ENCODE peak calls at places on chromosomes 13 and 19, in nine cellular contexts. One of them, this sample, is unnamed.

GRCh38 chr13:113654591-113655357 is 3.2 kb downstream of the ATP4B start:
- DNase-seq in activated gamma-delta T cell treated with anti-CD3 and anti-CD28 coated beads, Interleukin-2, amount 50 U/mL, for 16 hours: no peak
- DNase-seq in NCI-H2227 treated with DMSO at 0.1 percent for 48 hours: no peak
- DNase-seq in NCI-H82: no peak
- DNase-seq in SK-N-SH: no peak
- DNase-seq in HEK293T: no peak
- DNase-seq in amniotic stem cell: no peak
- DNase-seq in astrocyte of the spinal cord: no peak
- DNase-seq in activated CD8-positive, alpha-beta memory T cell treated with anti-CD3 and anti-CD28 coated beads for 1 hour: no peak
- DNase-seq in this sample: peak; percentile 65

GRCh38 chr13:51364404-51365008 is 25.0 kb downstream of the SERPINE3 start:
- DNase-seq in NCI-H2227 treated with DMSO at 0.1 percent for 48 hours: no peak
- DNase-seq in activated gamma-delta T cell treated with anti-CD3 and anti-CD28 coated beads, Interleukin-2, amount 50 U/mL, for 16 hours: no peak
- DNase-seq in SK-N-SH: no peak
- DNase-seq in HEK293T: no peak
- DNase-seq in astrocyte of the spinal cord: peak; percentile 83
- DNase-seq in activated CD8-positive, alpha-beta memory T cell treated with anti-CD3 and anti-CD28 coated beads for 1 hour: no peak
- DNase-seq in NCI-H82: no peak
- DNase-seq in amniotic stem cell: no peak
- DNase-seq in this sample: no peak

GRCh38 chr13:113415032-113415431 is 38.3 kb downstream of the ADPRHL1 start:
- DNase-seq in SK-N-SH: no peak
- DNase-seq in NCI-H82: no peak
- DNase-seq in astrocyte of the spinal cord: no peak
- DNase-seq in HEK293T: no peak
- DNase-seq in activated CD8-positive, alpha-beta memory T cell treated with anti-CD3 and anti-CD28 coated beads for 1 hour: no peak
- DNase-seq in NCI-H2227 treated with DMSO at 0.1 percent for 48 hours: no peak
- DNase-seq in amniotic stem cell: no peak
- DNase-seq in activated gamma-delta T cell treated with anti-CD3 and anti-CD28 coated beads, Interleukin-2, amount 50 U/mL, for 16 hours: no peak
- DNase-seq in this sample: peak; percentile 71

GRCh38 chr13:114202581-114202980 is 23.5 kb downstream of the CFAP97D2 start:
- DNase-seq in SK-N-SH: no peak
- DNase-seq in amniotic stem cell: no peak
- DNase-seq in HEK293T: no peak
- DNase-seq in astrocyte of the spinal cord: no peak
- DNase-seq in activated gamma-delta T cell treated with anti-CD3 and anti-CD28 coated beads, Interleukin-2, amount 50 U/mL, for 16 hours: no peak
- DNase-seq in NCI-H2227 treated with DMSO at 0.1 percent for 48 hours: no peak
- DNase-seq in activated CD8-positive, alpha-beta memory T cell treated with anti-CD3 and anti-CD28 coated beads for 1 hour: no peak
- DNase-seq in NCI-H82: no peak
- DNase-seq in this sample: no peak

GRCh38 chr19:14544977-14545715 is 15.8 kb downstream of the TECR start:
- DNase-seq in NCI-H82: no peak
- DNase-seq in HEK293T: no peak
- DNase-seq in SK-N-SH: no peak
- DNase-seq in amniotic stem cell: no peak
- DNase-seq in activated gamma-delta T cell treated with anti-CD3 and anti-CD28 coated beads, Interleukin-2, amount 50 U/mL, for 16 hours: no peak
- DNase-seq in activated CD8-positive, alpha-beta memory T cell treated with anti-CD3 and anti-CD28 coated beads for 1 hour: no peak
- DNase-seq in astrocyte of the spinal cord: no peak
- DNase-seq in NCI-H2227 treated with DMSO at 0.1 percent for 48 hours: peak; percentile 38
- DNase-seq in this sample: peak; percentile 85

GRCh38 chr13:109646423-109646822 is 140.0 kb downstream of the IRS2 start:
- DNase-seq in activated CD8-positive, alpha-beta memory T cell treated with anti-CD3 and anti-CD28 coated beads for 1 hour: no peak
- DNase-seq in astrocyte of the spinal cord: no peak
- DNase-seq in HEK293T: no peak
- DNase-seq in NCI-H2227 treated with DMSO at 0.1 percent for 48 hours: no peak
- DNase-seq in SK-N-SH: no peak
- DNase-seq in activated gamma-delta T cell treated with anti-CD3 and anti-CD28 coated beads, Interleukin-2, amount 50 U/mL, for 16 hours: no peak
- DNase-seq in amniotic stem cell: no peak
- DNase-seq in NCI-H82: no peak
- DNase-seq in this sample: no peak

GRCh38 chr13:44128522-44128921 is 245.1 kb upstream of the SERP2 start:
- DNase-seq in SK-N-SH: no peak
- DNase-seq in astrocyte of the spinal cord: no peak
- DNase-seq in amniotic stem cell: no peak
- DNase-seq in activated CD8-positive, alpha-beta memory T cell treated with anti-CD3 and anti-CD28 coated beads for 1 hour: no peak
- DNase-seq in HEK293T: no peak
- DNase-seq in activated gamma-delta T cell treated with anti-CD3 and anti-CD28 coated beads, Interleukin-2, amount 50 U/mL, for 16 hours: no peak
- DNase-seq in NCI-H2227 treated with DMSO at 0.1 percent for 48 hours: no peak
- DNase-seq in NCI-H82: no peak
- DNase-seq in this sample: no peak

GRCh38 chr13:75353786-75354193 is 128.2 kb downstream of the TBC1D4 start:
- DNase-seq in NCI-H82: no peak
- DNase-seq in SK-N-SH: no peak
- DNase-seq in amniotic stem cell: no peak
- DNase-seq in activated CD8-positive, alpha-beta memory T cell treated with anti-CD3 and anti-CD28 coated beads for 1 hour: no peak
- DNase-seq in NCI-H2227 treated with DMSO at 0.1 percent for 48 hours: no peak
- DNase-seq in activated gamma-delta T cell treated with anti-CD3 and anti-CD28 coated beads, Interleukin-2, amount 50 U/mL, for 16 hours: no peak
- DNase-seq in astrocyte of the spinal cord: peak; percentile 51
- DNase-seq in HEK293T: no peak
- DNase-seq in this sample: no peak

GRCh38 chr19:3403489-3404323 is 37.3 kb downstream of the NFIC start:
- DNase-seq in activated CD8-positive, alpha-beta memory T cell treated with anti-CD3 and anti-CD28 coated beads for 1 hour: no peak
- DNase-seq in activated gamma-delta T cell treated with anti-CD3 and anti-CD28 coated beads, Interleukin-2, amount 50 U/mL, for 16 hours: no peak
- DNase-seq in astrocyte of the spinal cord: peak; percentile 97
- DNase-seq in amniotic stem cell: peak; percentile 51
- DNase-seq in SK-N-SH: peak; percentile 93
- DNase-seq in HEK293T: no peak
- DNase-seq in NCI-H2227 treated with DMSO at 0.1 percent for 48 hours: no peak
- DNase-seq in NCI-H82: no peak
- DNase-seq in this sample: peak; percentile 97

GRCh38 chr13:40245567-40245966 is 420.9 kb downstream of the FOXO1 start:
- DNase-seq in amniotic stem cell: no peak
- DNase-seq in SK-N-SH: no peak
- DNase-seq in NCI-H2227 treated with DMSO at 0.1 percent for 48 hours: no peak
- DNase-seq in HEK293T: no peak
- DNase-seq in NCI-H82: no peak
- DNase-seq in astrocyte of the spinal cord: no peak
- DNase-seq in activated gamma-delta T cell treated with anti-CD3 and anti-CD28 coated beads, Interleukin-2, amount 50 U/mL, for 16 hours: no peak
- DNase-seq in activated CD8-positive, alpha-beta memory T cell treated with anti-CD3 and anti-CD28 coated beads for 1 hour: no peak
- DNase-seq in this sample: no peak

GRCh38 chr13:79519252-79519651 is 38.3 kb downstream of the NDFIP2 start:
- DNase-seq in HEK293T: no peak
- DNase-seq in NCI-H82: no peak
- DNase-seq in activated gamma-delta T cell treated with anti-CD3 and anti-CD28 coated beads, Interleukin-2, amount 50 U/mL, for 16 hours: no peak
- DNase-seq in SK-N-SH: no peak
- DNase-seq in activated CD8-positive, alpha-beta memory T cell treated with anti-CD3 and anti-CD28 coated beads for 1 hour: no peak
- DNase-seq in NCI-H2227 treated with DMSO at 0.1 percent for 48 hours: no peak
- DNase-seq in amniotic stem cell: no peak
- DNase-seq in astrocyte of the spinal cord: peak; percentile 24
- DNase-seq in this sample: no peak

GRCh38 chr13:25046985-25047660 is 48.8 kb upstream of the PABPC3 start:
- DNase-seq in amniotic stem cell: peak; percentile 6
- DNase-seq in SK-N-SH: peak; percentile 57
- DNase-seq in NCI-H2227 treated with DMSO at 0.1 percent for 48 hours: peak; percentile 66
- DNase-seq in astrocyte of the spinal cord: peak; percentile 34
- DNase-seq in activated gamma-delta T cell treated with anti-CD3 and anti-CD28 coated beads, Interleukin-2, amount 50 U/mL, for 16 hours: no peak
- DNase-seq in activated CD8-positive, alpha-beta memory T cell treated with anti-CD3 and anti-CD28 coated beads for 1 hour: no peak
- DNase-seq in NCI-H82: peak; percentile 84
- DNase-seq in HEK293T: peak; percentile 46
- DNase-seq in this sample: peak; percentile 46

GRCh38 chr13:41311607-41312500 is 787 bp downstream of the NAA16 start:
- DNase-seq in NCI-H82: peak; percentile 65
- DNase-seq in activated gamma-delta T cell treated with anti-CD3 and anti-CD28 coated beads, Interleukin-2, amount 50 U/mL, for 16 hours: peak; percentile 37
- DNase-seq in NCI-H2227 treated with DMSO at 0.1 percent for 48 hours: peak; percentile 18
- DNase-seq in activated CD8-positive, alpha-beta memory T cell treated with anti-CD3 and anti-CD28 coated beads for 1 hour: peak; percentile 39
- DNase-seq in SK-N-SH: peak; percentile 62
- DNase-seq in HEK293T: peak; percentile 41
- DNase-seq in amniotic stem cell: peak; percentile 6
- DNase-seq in astrocyte of the spinal cord: peak; percentile 37
- DNase-seq in this sample: peak; percentile 84

GRCh38 chr19:2117215-2117960 is 20.7 kb downstream of the IZUMO4 start:
- DNase-seq in NCI-H2227 treated with DMSO at 0.1 percent for 48 hours: no peak
- DNase-seq in SK-N-SH: no peak
- DNase-seq in HEK293T: no peak
- DNase-seq in amniotic stem cell: no peak
- DNase-seq in astrocyte of the spinal cord: no peak
- DNase-seq in activated gamma-delta T cell treated with anti-CD3 and anti-CD28 coated beads, Interleukin-2, amount 50 U/mL, for 16 hours: no peak
- DNase-seq in NCI-H82: no peak
- DNase-seq in activated CD8-positive, alpha-beta memory T cell treated with anti-CD3 and anti-CD28 coated beads for 1 hour: no peak
- DNase-seq in this sample: no peak

GRCh38 chr13:71789952-71790351 is 77.1 kb downstream of the DACH1 start:
- DNase-seq in NCI-H2227 treated with DMSO at 0.1 percent for 48 hours: no peak
- DNase-seq in activated CD8-positive, alpha-beta memory T cell treated with anti-CD3 and anti-CD28 coated beads for 1 hour: no peak
- DNase-seq in NCI-H82: no peak
- DNase-seq in SK-N-SH: no peak
- DNase-seq in activated gamma-delta T cell treated with anti-CD3 and anti-CD28 coated beads, Interleukin-2, amount 50 U/mL, for 16 hours: no peak
- DNase-seq in astrocyte of the spinal cord: peak; percentile 9
- DNase-seq in HEK293T: no peak
- DNase-seq in amniotic stem cell: no peak
- DNase-seq in this sample: no peak

GRCh38 chr13:59409651-59410200 is 754.0 kb downstream of the DIAPH3 start:
- DNase-seq in amniotic stem cell: no peak
- DNase-seq in NCI-H2227 treated with DMSO at 0.1 percent for 48 hours: no peak
- DNase-seq in astrocyte of the spinal cord: no peak
- DNase-seq in activated gamma-delta T cell treated with anti-CD3 and anti-CD28 coated beads, Interleukin-2, amount 50 U/mL, for 16 hours: no peak
- DNase-seq in activated CD8-positive, alpha-beta memory T cell treated with anti-CD3 and anti-CD28 coated beads for 1 hour: no peak
- DNase-seq in NCI-H82: peak; percentile 88
- DNase-seq in SK-N-SH: no peak
- DNase-seq in HEK293T: no peak
- DNase-seq in this sample: no peak

GRCh38 chr19:2578391-2578826 is 102.5 kb downstream of the GADD45B start:
- DNase-seq in amniotic stem cell: peak; percentile 9
- DNase-seq in SK-N-SH: no peak
- DNase-seq in HEK293T: no peak
- DNase-seq in activated CD8-positive, alpha-beta memory T cell treated with anti-CD3 and anti-CD28 coated beads for 1 hour: no peak
- DNase-seq in activated gamma-delta T cell treated with anti-CD3 and anti-CD28 coated beads, Interleukin-2, amount 50 U/mL, for 16 hours: no peak
- DNase-seq in NCI-H2227 treated with DMSO at 0.1 percent for 48 hours: no peak
- DNase-seq in astrocyte of the spinal cord: peak; percentile 80
- DNase-seq in NCI-H82: no peak
- DNase-seq in this sample: peak; percentile 79

GRCh38 chr13:100069278-100069677 is 19.6 kb upstream of the PCCA start:
- DNase-seq in activated gamma-delta T cell treated with anti-CD3 and anti-CD28 coated beads, Interleukin-2, amount 50 U/mL, for 16 hours: no peak
- DNase-seq in NCI-H2227 treated with DMSO at 0.1 percent for 48 hours: no peak
- DNase-seq in HEK293T: no peak
- DNase-seq in astrocyte of the spinal cord: no peak
- DNase-seq in amniotic stem cell: no peak
- DNase-seq in activated CD8-positive, alpha-beta memory T cell treated with anti-CD3 and anti-CD28 coated beads for 1 hour: no peak
- DNase-seq in NCI-H82: no peak
- DNase-seq in SK-N-SH: no peak
- DNase-seq in this sample: no peak

GRCh38 chr19:10593820-10594637 is 6.9 kb upstream of the AP1M2 start:
- DNase-seq in NCI-H82: no peak
- DNase-seq in activated gamma-delta T cell treated with anti-CD3 and anti-CD28 coated beads, Interleukin-2, amount 50 U/mL, for 16 hours: no peak
- DNase-seq in activated CD8-positive, alpha-beta memory T cell treated with anti-CD3 and anti-CD28 coated beads for 1 hour: no peak
- DNase-seq in astrocyte of the spinal cord: no peak
- DNase-seq in SK-N-SH: no peak
- DNase-seq in NCI-H2227 treated with DMSO at 0.1 percent for 48 hours: no peak
- DNase-seq in HEK293T: no peak
- DNase-seq in amniotic stem cell: no peak
- DNase-seq in this sample: peak; percentile 82

GRCh38 chr13:27347373-27347772 is 76.7 kb downstream of the RASL11A start:
- DNase-seq in NCI-H82: no peak
- DNase-seq in NCI-H2227 treated with DMSO at 0.1 percent for 48 hours: no peak
- DNase-seq in astrocyte of the spinal cord: no peak
- DNase-seq in amniotic stem cell: no peak
- DNase-seq in activated gamma-delta T cell treated with anti-CD3 and anti-CD28 coated beads, Interleukin-2, amount 50 U/mL, for 16 hours: no peak
- DNase-seq in activated CD8-positive, alpha-beta memory T cell treated with anti-CD3 and anti-CD28 coated beads for 1 hour: no peak
- DNase-seq in SK-N-SH: no peak
- DNase-seq in HEK293T: no peak
- DNase-seq in this sample: no peak

GRCh38 chr19:56751078-56751489 is 79.5 kb upstream of the ZNF835 start:
- DNase-seq in NCI-H2227 treated with DMSO at 0.1 percent for 48 hours: peak; percentile 99
- DNase-seq in activated CD8-positive, alpha-beta memory T cell treated with anti-CD3 and anti-CD28 coated beads for 1 hour: no peak
- DNase-seq in SK-N-SH: peak; percentile 27
- DNase-seq in activated gamma-delta T cell treated with anti-CD3 and anti-CD28 coated beads, Interleukin-2, amount 50 U/mL, for 16 hours: no peak
- DNase-seq in amniotic stem cell: no peak
- DNase-seq in NCI-H82: no peak
- DNase-seq in HEK293T: no peak
- DNase-seq in astrocyte of the spinal cord: no peak
- DNase-seq in this sample: no peak

GRCh38 chr13:33009019-33009418 is 7.2 kb upstream of the KL start:
- DNase-seq in amniotic stem cell: no peak
- DNase-seq in activated gamma-delta T cell treated with anti-CD3 and anti-CD28 coated beads, Interleukin-2, amount 50 U/mL, for 16 hours: no peak
- DNase-seq in NCI-H2227 treated with DMSO at 0.1 percent for 48 hours: no peak
- DNase-seq in activated CD8-positive, alpha-beta memory T cell treated with anti-CD3 and anti-CD28 coated beads for 1 hour: no peak
- DNase-seq in HEK293T: no peak
- DNase-seq in SK-N-SH: no peak
- DNase-seq in astrocyte of the spinal cord: no peak
- DNase-seq in NCI-H82: no peak
- DNase-seq in this sample: no peak

GRCh38 chr19:29665826-29666633 is 769 bp downstream of the PLEKHF1 start:
- DNase-seq in NCI-H82: no peak
- DNase-seq in activated CD8-positive, alpha-beta memory T cell treated with anti-CD3 and anti-CD28 coated beads for 1 hour: no peak
- DNase-seq in amniotic stem cell: no peak
- DNase-seq in NCI-H2227 treated with DMSO at 0.1 percent for 48 hours: no peak
- DNase-seq in HEK293T: no peak
- DNase-seq in activated gamma-delta T cell treated with anti-CD3 and anti-CD28 coated beads, Interleukin-2, amount 50 U/mL, for 16 hours: no peak
- DNase-seq in astrocyte of the spinal cord: no peak
- DNase-seq in SK-N-SH: peak; percentile 70
- DNase-seq in this sample: peak; percentile 84

GRCh38 chr19:50152578-50152977 is 10.5 kb downstream of the IZUMO2 start:
- DNase-seq in NCI-H2227 treated with DMSO at 0.1 percent for 48 hours: no peak
- DNase-seq in HEK293T: no peak
- DNase-seq in NCI-H82: no peak
- DNase-seq in activated CD8-positive, alpha-beta memory T cell treated with anti-CD3 and anti-CD28 coated beads for 1 hour: no peak
- DNase-seq in amniotic stem cell: no peak
- DNase-seq in activated gamma-delta T cell treated with anti-CD3 and anti-CD28 coated beads, Interleukin-2, amount 50 U/mL, for 16 hours: no peak
- DNase-seq in SK-N-SH: no peak
- DNase-seq in astrocyte of the spinal cord: no peak
- DNase-seq in this sample: no peak

GRCh38 chr19:16608290-16608704 is 19.7 kb downstream of the MED26 start:
- DNase-seq in activated gamma-delta T cell treated with anti-CD3 and anti-CD28 coated beads, Interleukin-2, amount 50 U/mL, for 16 hours: no peak
- DNase-seq in SK-N-SH: no peak
- DNase-seq in activated CD8-positive, alpha-beta memory T cell treated with anti-CD3 and anti-CD28 coated beads for 1 hour: no peak
- DNase-seq in amniotic stem cell: no peak
- DNase-seq in astrocyte of the spinal cord: peak; percentile 80
- DNase-seq in NCI-H2227 treated with DMSO at 0.1 percent for 48 hours: no peak
- DNase-seq in HEK293T: no peak
- DNase-seq in NCI-H82: no peak
- DNase-seq in this sample: no peak

GRCh38 chr19:13060233-13060963 is 42.3 kb downstream of the LYL1 start:
- DNase-seq in NCI-H2227 treated with DMSO at 0.1 percent for 48 hours: no peak
- DNase-seq in astrocyte of the spinal cord: no peak
- DNase-seq in HEK293T: no peak
- DNase-seq in SK-N-SH: peak; percentile 75
- DNase-seq in NCI-H82: no peak
- DNase-seq in activated gamma-delta T cell treated with anti-CD3 and anti-CD28 coated beads, Interleukin-2, amount 50 U/mL, for 16 hours: no peak
- DNase-seq in amniotic stem cell: no peak
- DNase-seq in activated CD8-positive, alpha-beta memory T cell treated with anti-CD3 and anti-CD28 coated beads for 1 hour: no peak
- DNase-seq in this sample: no peak

GRCh38 chr13:79290595-79291244 is 115.3 kb downstream of the RBM26 start:
- DNase-seq in HEK293T: no peak
- DNase-seq in NCI-H2227 treated with DMSO at 0.1 percent for 48 hours: no peak
- DNase-seq in astrocyte of the spinal cord: no peak
- DNase-seq in NCI-H82: peak; percentile 99
- DNase-seq in activated CD8-positive, alpha-beta memory T cell treated with anti-CD3 and anti-CD28 coated beads for 1 hour: no peak
- DNase-seq in amniotic stem cell: no peak
- DNase-seq in activated gamma-delta T cell treated with anti-CD3 and anti-CD28 coated beads, Interleukin-2, amount 50 U/mL, for 16 hours: no peak
- DNase-seq in SK-N-SH: no peak
- DNase-seq in this sample: no peak

GRCh38 chr19:13071444-13072205 is 31.0 kb downstream of the LYL1 start:
- DNase-seq in astrocyte of the spinal cord: no peak
- DNase-seq in NCI-H2227 treated with DMSO at 0.1 percent for 48 hours: no peak
- DNase-seq in activated CD8-positive, alpha-beta memory T cell treated with anti-CD3 and anti-CD28 coated beads for 1 hour: no peak
- DNase-seq in activated gamma-delta T cell treated with anti-CD3 and anti-CD28 coated beads, Interleukin-2, amount 50 U/mL, for 16 hours: no peak
- DNase-seq in amniotic stem cell: no peak
- DNase-seq in NCI-H82: no peak
- DNase-seq in SK-N-SH: no peak
- DNase-seq in HEK293T: no peak
- DNase-seq in this sample: no peak

GRCh38 chr19:33444993-33445751 is 71.7 kb downstream of the CEBPG start:
- DNase-seq in activated gamma-delta T cell treated with anti-CD3 and anti-CD28 coated beads, Interleukin-2, amount 50 U/mL, for 16 hours: no peak
- DNase-seq in SK-N-SH: no peak
- DNase-seq in NCI-H82: no peak
- DNase-seq in amniotic stem cell: no peak
- DNase-seq in astrocyte of the spinal cord: no peak
- DNase-seq in HEK293T: no peak
- DNase-seq in activated CD8-positive, alpha-beta memory T cell treated with anti-CD3 and anti-CD28 coated beads for 1 hour: no peak
- DNase-seq in NCI-H2227 treated with DMSO at 0.1 percent for 48 hours: no peak
- DNase-seq in this sample: peak; percentile 9

GRCh38 chr19:41430907-41431306 is 3.7 kb upstream of the B3GNT8 start:
- DNase-seq in astrocyte of the spinal cord: no peak
- DNase-seq in SK-N-SH: no peak
- DNase-seq in HEK293T: no peak
- DNase-seq in amniotic stem cell: no peak
- DNase-seq in NCI-H2227 treated with DMSO at 0.1 percent for 48 hours: no peak
- DNase-seq in NCI-H82: no peak
- DNase-seq in activated gamma-delta T cell treated with anti-CD3 and anti-CD28 coated beads, Interleukin-2, amount 50 U/mL, for 16 hours: no peak
- DNase-seq in activated CD8-positive, alpha-beta memory T cell treated with anti-CD3 and anti-CD28 coated beads for 1 hour: no peak
- DNase-seq in this sample: no peak

GRCh38 chr19:53076984-53077383 is 26.2 kb downstream of the ZNF160 start:
- DNase-seq in NCI-H2227 treated with DMSO at 0.1 percent for 48 hours: no peak
- DNase-seq in HEK293T: peak; percentile 18
- DNase-seq in activated gamma-delta T cell treated with anti-CD3 and anti-CD28 coated beads, Interleukin-2, amount 50 U/mL, for 16 hours: no peak
- DNase-seq in astrocyte of the spinal cord: peak; percentile 45
- DNase-seq in NCI-H82: peak; percentile 12
- DNase-seq in amniotic stem cell: no peak
- DNase-seq in SK-N-SH: peak; percentile 72
- DNase-seq in activated CD8-positive, alpha-beta memory T cell treated with anti-CD3 and anti-CD28 coated beads for 1 hour: no peak
- DNase-seq in this sample: peak; percentile 75

This sample was measured in kidney.